ENCODE peak calls at places on chromosomes 2 and 18, in six cellular contexts. H, D, V, O, R and X are unnamed samples.

GRCh38 chr2:70141754-70142589 is 48.8 kb downstream of the C2orf42 start:
- DNase-seq in D (no peak), O (no peak), V (no peak), H (peak), R (peak), X (no peak)

GRCh38 chr2:214492152-214492551 is 81.3 kb downstream of the VWC2L start:
- DNase-seq in D (no peak), R (no peak), O (no peak), H (no peak), V (no peak), X (no peak)

GRCh38 chr18:77376043-77376732 is 126.5 kb downstream of the GALR1 start:
- DNase-seq in H (peak), O (no peak), R (no peak), V (no peak), D (no peak), X (no peak)

GRCh38 chr2:26009567-26009963 is 24.3 kb upstream of the RAB10 start:
- DNase-seq in O (no peak), R (no peak), D (no peak), H (no peak), V (no peak), X (no peak)

GRCh38 chr2:238963164-238963969 is 115.5 kb downstream of the TWIST2 start:
- DNase-seq in O (no peak), D (no peak), H (peak), R (no peak), V (no peak), X (no peak)

GRCh38 chr2:38765149-38765548 is 12.9 kb upstream of the GEMIN6 start:
- DNase-seq in V (no peak), H (peak), R (peak), O (no peak), D (no peak), X (no peak)

GRCh38 chr18:58649966-58650816 is 21.1 kb upstream of the MALT1 start:
- DNase-seq in D (peak), R (no peak), H (no peak), O (no peak), V (no peak), X (no peak)

GRCh38 chr2:240810199-240810598 is 9.8 kb downstream of the KIF1A start:
- DNase-seq in O (no peak), R (no peak), V (no peak), D (no peak), H (no peak), X (no peak)

GRCh38 chr2:59236723-59237122 is 995.6 kb upstream of the FANCL start:
- DNase-seq in R (no peak), D (no peak), V (peak), H (no peak), O (no peak), X (peak)

GRCh38 chr2:136151021-136151971 is 33.3 kb upstream of the CXCR4 start:
- DNase-seq in D (no peak), H (no peak), R (no peak), V (no peak), O (no peak), X (no peak)

GRCh38 chr18:58046087-58046793 is 2.2 kb downstream of the NEDD4L start:
- DNase-seq in V (no peak), D (no peak), O (no peak), R (no peak), H (no peak), X (no peak)

GRCh38 chr18:34467059-34467458 is 242.3 kb upstream of the NOL4 start:
- DNase-seq in D (no peak), O (no peak), R (no peak), V (no peak), H (peak), X (no peak)

GRCh38 chr18:76252880-76253279 is 242.2 kb downstream of the ZNF516 start:
- DNase-seq in O (no peak), D (no peak), V (no peak), H (peak), R (no peak), X (no peak)

GRCh38 chr2:201116959-201117734 is 1.2 kb downstream of the CFLAR start:
- DNase-seq in V (peak), D (peak), O (peak), R (peak), H (peak), X (peak)

GRCh38 chr2:9809064-9809356 is 34.3 kb upstream of the TAF1B start:
- DNase-seq in O (no peak), R (peak), D (no peak), H (no peak), V (no peak), X (no peak)

GRCh38 chr2:84939426-84940087 is 31.4 kb upstream of the KCMF1 start:
- DNase-seq in O (no peak), D (peak), V (no peak), R (no peak), H (no peak), X (no peak)

GRCh38 chr18:78390348-78390929 is 589.2 kb upstream of the SALL3 start:
- DNase-seq in O (no peak), R (no peak), V (no peak), H (no peak), D (no peak), X (no peak)

GRCh38 chr2:58638256-58638795 is 397.2 kb upstream of the FANCL start:
- DNase-seq in O (no peak), R (no peak), D (no peak), H (peak), V (no peak), X (no peak)

DNA sequence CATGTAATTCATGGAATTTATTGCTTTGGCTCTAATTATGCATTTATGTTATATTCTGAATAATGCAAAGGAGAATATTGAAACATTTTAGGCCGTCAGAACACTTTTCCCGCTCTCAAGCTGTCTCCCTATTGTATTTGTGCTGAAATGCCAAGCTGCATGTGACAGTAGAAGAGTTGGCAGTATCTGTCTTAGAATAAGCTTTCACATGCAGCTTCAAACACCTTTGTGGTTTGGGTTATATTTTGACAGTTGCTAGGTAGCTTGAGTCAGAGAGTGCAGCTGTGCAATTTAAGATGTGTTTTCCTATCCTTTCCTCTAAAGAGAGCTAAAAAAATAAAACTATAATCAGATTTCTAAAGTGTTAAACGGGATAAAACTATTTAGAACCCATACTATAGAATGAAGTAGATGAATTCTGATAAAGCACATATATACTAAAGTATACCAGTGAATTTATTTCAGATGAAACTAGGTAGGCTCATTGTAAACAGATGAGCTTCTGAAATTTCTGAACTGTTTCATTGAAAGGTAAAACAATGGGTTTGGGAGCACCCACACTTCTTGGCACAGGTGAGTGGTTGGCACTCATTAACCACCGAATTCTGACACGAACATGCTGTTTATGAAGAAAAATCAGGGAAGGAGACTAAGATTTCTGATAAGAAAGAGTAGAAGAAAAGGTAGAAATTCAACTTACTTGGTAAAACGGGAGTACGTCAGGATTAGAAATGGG is 43.4 kb downstream of the PLCL1 start:
- DNase-seq in H (no peak), R (no peak), D (no peak), V (no peak), O (no peak), X (no peak)
- H3K4me3 ChIP-seq in H (no peak), R (no peak), D (no peak), V (no peak), O (no peak), X (no peak)

DNA sequence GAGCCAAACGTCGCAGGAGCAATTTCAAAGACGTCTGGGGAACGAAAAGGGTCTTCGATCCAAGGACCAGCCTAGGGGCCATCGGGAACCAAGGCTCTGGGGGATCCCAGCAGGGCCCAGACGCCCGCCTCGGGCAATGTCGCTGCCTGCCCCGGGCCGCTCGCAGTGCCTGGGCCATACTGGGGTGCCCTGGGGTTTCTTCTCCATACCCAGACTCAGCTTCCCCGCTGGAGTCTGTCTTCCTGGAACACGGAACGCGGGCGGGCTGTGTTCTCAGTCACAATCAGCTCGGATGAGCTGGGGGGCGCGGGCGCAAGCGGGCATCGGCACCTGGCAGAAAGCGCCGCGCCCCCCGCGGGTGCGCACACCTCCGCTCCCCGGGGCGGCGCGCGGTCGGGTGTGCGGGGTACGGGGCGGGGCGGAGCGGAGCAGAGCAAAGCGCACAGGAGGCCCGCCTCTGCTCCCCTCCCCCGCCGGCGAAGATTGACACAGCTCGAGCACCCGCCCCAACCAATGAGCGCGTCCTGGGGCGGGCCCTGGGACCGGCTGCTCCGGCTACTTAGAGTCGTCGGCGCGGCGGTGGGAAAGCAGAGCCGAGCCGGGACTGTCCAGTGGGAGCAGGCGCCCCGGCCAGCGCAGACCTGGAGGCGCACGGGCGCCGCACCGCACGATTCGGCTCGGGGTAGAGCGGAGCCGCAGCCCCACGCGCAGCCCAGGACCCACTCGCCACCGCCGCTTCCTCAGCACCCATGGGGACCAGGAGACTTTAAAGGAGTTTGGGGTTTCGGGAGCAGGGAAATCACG is at the start of gene LRATD1:
- DNase-seq in H (peak), R (peak), O (peak), D (no peak), V (no peak), X (peak)
- H3K4me3 ChIP-seq in H (peak), R (peak), O (peak), D (no peak), V (peak), X (peak)

GRCh38 chr2:190415251-190415650 is 7.1 kb downstream of the MFSD6 start:
- DNase-seq in V (no peak), R (no peak), D (no peak), O (no peak), H (no peak), X (no peak)

GRCh38 chr2:190415794-190416729 is 7.9 kb downstream of the MFSD6 start:
- DNase-seq in O (no peak), R (no peak), V (no peak), D (no peak), H (no peak), X (no peak)

GRCh38 chr2:190417045-190417842 is 9.1 kb downstream of the MFSD6 start:
- DNase-seq in V (no peak), H (no peak), R (no peak), D (no peak), O (no peak), X (no peak)

GRCh38 chr2:190420822-190421221 is 12.7 kb downstream of the MFSD6 start:
- DNase-seq in D (no peak), H (no peak), O (no peak), R (no peak), V (no peak), X (no peak)

GRCh38 chr2:190418717-190419116 is 10.6 kb downstream of the MFSD6 start:
- DNase-seq in O (no peak), H (no peak), R (peak), D (no peak), V (no peak), X (no peak)
- H3K4me3 ChIP-seq in O (no peak), H (no peak), R (no peak), D (no peak), V (no peak), X (no peak)

GRCh38 chr2:113406114-113406513 is 31.4 kb upstream of the ZNG1B start:
- DNase-seq in R (no peak), D (peak), H (no peak), V (no peak), O (no peak), X (no peak)
- H3K4me3 ChIP-seq in R (no peak), D (peak), H (no peak), V (no peak), O (no peak), X (no peak)

GRCh38 chr2:232550351-232551261 is at the start of the genes EIF4E2 and TIGD1:
- DNase-seq in H (peak), V (peak), R (peak), D (peak), O (peak), X (peak)

GRCh38 chr2:232551289-232551688 is 800 bp downstream of the EIF4E2 start:
- DNase-seq in D (no peak), O (no peak), V (no peak), R (no peak), H (no peak), X (no peak)

GRCh38 chr2:232549655-232550350 is 554 bp downstream of the TIGD1 start:
- DNase-seq in V (no peak), R (no peak), O (no peak), H (no peak), D (no peak), X (no peak)

GRCh38 chr2:232547991-232548390 is 2.4 kb downstream of the TIGD1 start:
- DNase-seq in O (no peak), V (no peak), H (no peak), R (no peak), D (no peak), X (no peak)

GRCh38 chr2:232551776-232552175 is 1.3 kb downstream of the EIF4E2 start:
- DNase-seq in V (no peak), H (no peak), D (no peak), O (no peak), R (no peak), X (no peak)
- H3K4me3 ChIP-seq in V (peak), H (peak), D (peak), O (peak), R (peak), X (peak)

GRCh38 chr2:11411768-11412448 is 54.1 kb downstream of the E2F6 start:
- DNase-seq in O (peak), D (no peak), R (peak), H (peak), V (no peak), X (no peak)
- H3K4me3 ChIP-seq in O (peak), D (no peak), R (no peak), H (no peak), V (no peak), X (no peak)

DNA sequence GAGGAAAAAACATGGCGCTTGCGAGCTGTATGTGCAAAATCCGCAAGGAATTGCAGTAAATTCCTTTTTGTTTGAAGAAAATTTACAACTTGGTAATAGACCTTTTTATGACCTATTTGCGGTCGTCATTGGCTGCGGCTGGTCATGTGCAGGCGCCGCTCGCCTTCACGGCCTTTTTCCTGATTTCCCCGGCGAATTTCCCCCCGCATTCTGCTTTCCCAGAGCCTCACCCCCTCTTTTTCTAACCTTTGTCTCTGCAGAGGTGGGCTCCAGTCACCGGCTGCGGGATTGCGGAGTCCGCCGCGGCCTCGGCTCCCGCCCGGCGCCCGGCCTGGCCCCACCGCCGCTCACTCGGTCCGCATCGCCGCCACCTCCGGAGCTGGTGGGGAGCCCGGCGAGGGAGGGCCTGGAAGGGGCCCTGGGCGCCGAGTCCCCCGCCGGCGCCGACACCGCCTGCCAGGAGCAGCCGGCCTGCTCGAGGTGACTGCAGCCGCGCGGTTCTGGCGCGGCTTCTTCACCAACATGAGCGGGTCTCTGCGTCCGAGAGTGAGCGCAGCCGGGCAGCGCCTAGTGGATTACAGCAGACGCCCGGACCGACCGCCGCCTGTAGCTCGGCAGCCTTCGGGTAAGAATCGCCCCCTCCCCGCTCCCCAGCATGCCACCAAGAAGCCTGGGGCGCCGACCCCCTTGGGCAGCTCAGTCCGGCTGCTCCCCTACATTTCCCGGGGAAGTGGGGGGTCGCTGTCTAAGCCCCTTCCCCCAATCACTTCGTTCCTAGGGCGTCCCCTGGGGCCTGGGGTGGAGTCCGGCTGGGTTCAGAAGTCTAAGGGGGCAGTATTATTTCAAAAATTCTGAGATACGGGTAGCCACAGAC is 7.1 kb downstream of the HOXD8 start:
- DNase-seq in H (no peak), O (no peak), V (no peak), D (no peak), R (no peak), X (no peak)
- H3K4me3 ChIP-seq in H (peak), O (peak), V (peak), D (no peak), R (no peak), X (peak)